ENCODE peak calls at places on chromosomes 6 and 20, in six cellular contexts. One of them, this sample, is unnamed.

GRCh38 chr20:62285722-62286121 is 17.1 kb upstream of the ADRM1 start:
- DNase-seq in H9: no peak
- DNase-seq in IMR-90: no peak
- DNase-seq in mesenchymal stem cell: no peak
- DNase-seq in trophoblast cell: no peak
- DNase-seq in H1: no peak
- DNase-seq in this sample: no peak

GRCh38 chr6:109920911-109921310 is 57.2 kb upstream of the GPR6 start:
- DNase-seq in H9: no peak
- DNase-seq in IMR-90: no peak
- DNase-seq in mesenchymal stem cell: no peak
- DNase-seq in trophoblast cell: no peak
- DNase-seq in H1: no peak
- DNase-seq in this sample: no peak

GRCh38 chr6:166005846-166006592 is 161.6 kb downstream of the TBXT start:
- DNase-seq in H9: peak; percentile 36
- DNase-seq in IMR-90: peak; percentile 94
- DNase-seq in mesenchymal stem cell: peak; percentile 89
- DNase-seq in trophoblast cell: peak; percentile 86
- DNase-seq in H1: no peak
- DNase-seq in this sample: no peak

GRCh38 chr6:45924763-45925342 is 90.8 kb downstream of the CLIC5 start:
- DNase-seq in H9: no peak
- DNase-seq in IMR-90: no peak
- DNase-seq in mesenchymal stem cell: peak; percentile 2
- DNase-seq in trophoblast cell: no peak
- DNase-seq in H1: no peak
- DNase-seq in this sample: no peak

GRCh38 chr6:122322824-122323223 is 76.6 kb upstream of the HSF2 start:
- DNase-seq in H9: no peak
- DNase-seq in IMR-90: peak; percentile 3
- DNase-seq in mesenchymal stem cell: peak; percentile 68
- DNase-seq in trophoblast cell: no peak
- DNase-seq in H1: no peak
- DNase-seq in this sample: no peak

GRCh38 chr6:20924911-20925543 is 390.8 kb downstream of the CDKAL1 start:
- DNase-seq in H9: no peak
- DNase-seq in IMR-90: no peak
- DNase-seq in mesenchymal stem cell: peak; percentile 23
- DNase-seq in trophoblast cell: no peak
- DNase-seq in H1: no peak
- DNase-seq in this sample: no peak

GRCh38 chr6:38016824-38017223 is 197.3 kb downstream of the ZFAND3 start:
- DNase-seq in H9: no peak
- DNase-seq in IMR-90: no peak
- DNase-seq in mesenchymal stem cell: no peak
- DNase-seq in trophoblast cell: no peak
- DNase-seq in H1: no peak
- DNase-seq in this sample: no peak

GRCh38 chr6:37077459-37078296 is 72.2 kb downstream of the FGD2 start:
- DNase-seq in H9: peak; percentile 80
- DNase-seq in IMR-90: peak; percentile 95
- DNase-seq in mesenchymal stem cell: peak; percentile 84
- DNase-seq in trophoblast cell: peak; percentile 53
- DNase-seq in H1: peak; percentile 72
- DNase-seq in this sample: no peak

GRCh38 chr6:134287863-134288537 is 29.9 kb downstream of the SGK1 start:
- DNase-seq in H9: no peak
- DNase-seq in IMR-90: peak; percentile 74
- DNase-seq in mesenchymal stem cell: peak; percentile 90
- DNase-seq in trophoblast cell: peak; percentile 87
- DNase-seq in H1: no peak
- DNase-seq in this sample: no peak

GRCh38 chr6:47595785-47596184 is 102.6 kb upstream of the ADGRF4 start:
- DNase-seq in H9: no peak
- DNase-seq in IMR-90: no peak
- DNase-seq in mesenchymal stem cell: no peak
- DNase-seq in trophoblast cell: peak; percentile 69
- DNase-seq in H1: no peak
- DNase-seq in this sample: no peak

GRCh38 chr6:8828376-8828775 is 393.0 kb upstream of the SLC35B3 start:
- DNase-seq in H9: no peak
- DNase-seq in IMR-90: no peak
- DNase-seq in mesenchymal stem cell: no peak
- DNase-seq in trophoblast cell: no peak
- DNase-seq in H1: no peak
- DNase-seq in this sample: no peak

GRCh38 chr6:16539086-16539931 is 222.0 kb downstream of the ATXN1 start:
- DNase-seq in H9: no peak
- DNase-seq in IMR-90: no peak
- DNase-seq in mesenchymal stem cell: no peak
- DNase-seq in trophoblast cell: no peak
- DNase-seq in H1: no peak
- DNase-seq in this sample: no peak

GRCh38 chr6:136365781-136366354 is 76.2 kb upstream of the BCLAF1 start:
- DNase-seq in H9: no peak
- DNase-seq in IMR-90: peak; percentile 4
- DNase-seq in mesenchymal stem cell: no peak
- DNase-seq in trophoblast cell: peak; percentile 2
- DNase-seq in H1: no peak
- DNase-seq in this sample: no peak

GRCh38 chr6:41936073-41936837 is 5.4 kb downstream of the CCND3 start:
- DNase-seq in H9: peak; percentile 79
- DNase-seq in IMR-90: peak; percentile 85
- DNase-seq in mesenchymal stem cell: peak; percentile 92
- DNase-seq in trophoblast cell: peak; percentile 87
- DNase-seq in H1: peak; percentile 78
- DNase-seq in this sample: peak; percentile 70

DNA sequence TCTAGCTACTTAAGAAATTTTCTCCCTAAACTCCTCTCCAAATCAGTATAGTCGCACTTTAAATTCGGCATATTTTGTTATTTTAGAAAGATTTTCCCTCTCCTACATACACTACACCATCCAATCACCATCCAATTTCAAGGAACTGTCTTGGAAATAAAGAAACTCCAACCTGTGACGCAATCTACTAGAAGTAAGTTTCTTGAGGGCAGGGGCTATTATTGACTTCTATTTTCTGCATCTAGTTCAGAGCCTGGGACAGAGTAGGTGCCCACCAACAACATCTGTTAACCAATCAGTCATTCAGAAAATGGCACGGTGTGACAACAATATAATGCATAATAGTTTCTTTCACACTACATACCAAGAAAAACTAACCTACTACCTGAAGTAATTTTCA is 3.6 kb downstream of the ATG5 start:
- DNase-seq in H9: no peak
- DNase-seq in IMR-90: no peak
- DNase-seq in mesenchymal stem cell: no peak
- DNase-seq in trophoblast cell: no peak
- DNase-seq in H1: no peak
- DNase-seq in this sample: no peak
- H3K14ac ChIP-seq in H9: no peak overlapping the region
- H3K14ac ChIP-seq in IMR-90: no peak overlapping the region
- H3K14ac ChIP-seq in mesenchymal stem cell: no peak overlapping the region
- H3K14ac ChIP-seq in trophoblast cell: no peak overlapping the region
- H3K14ac ChIP-seq in H1: no peak overlapping the region
- H3K14ac ChIP-seq in this sample: no peak overlapping the region

DNA sequence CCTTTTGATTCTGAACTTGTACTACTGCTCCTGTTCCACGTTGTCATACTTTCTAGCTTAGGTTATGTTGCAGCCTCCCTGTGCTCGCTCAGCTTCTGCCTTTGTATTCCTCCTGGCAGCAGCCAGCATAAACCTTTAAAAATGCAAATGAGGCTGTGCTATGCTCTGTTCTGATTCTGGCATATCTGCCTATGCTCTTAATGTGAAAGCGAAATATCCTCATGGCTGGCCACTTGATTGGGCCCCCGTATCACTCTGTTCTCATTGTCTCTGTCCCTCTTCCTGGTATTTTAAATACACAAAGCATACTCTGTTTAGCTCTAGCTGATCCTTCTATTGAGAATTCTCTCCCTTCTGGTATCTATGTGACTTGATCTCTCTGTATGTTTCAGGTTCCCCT is 139.0 kb downstream of the JARID2 start:
- DNase-seq in H9: no peak
- DNase-seq in IMR-90: no peak
- DNase-seq in mesenchymal stem cell: no peak
- DNase-seq in trophoblast cell: no peak
- DNase-seq in H1: no peak
- DNase-seq in this sample: no peak
- H3K4me1 ChIP-seq in H9: peaks cover 26% of the 10 kb centered on the region
- H3K4me1 ChIP-seq in IMR-90: peaks cover 22% of the 10 kb centered on the region
- H3K4me1 ChIP-seq in mesenchymal stem cell: peaks cover 6% of the 10 kb centered on the region
- H3K4me1 ChIP-seq in trophoblast cell: peaks cover 9% of the 10 kb centered on the region
- H3K4me1 ChIP-seq in H1: peaks cover 49% of the 10 kb centered on the region
- H3K4me1 ChIP-seq in this sample: peaks cover 34% of the 10 kb centered on the region

GRCh38 chr6:125154184-125155135 is 887 bp downstream of the TPD52L1 start:
- DNase-seq in H9: peak; percentile 49
- DNase-seq in IMR-90: no peak
- DNase-seq in mesenchymal stem cell: peak; percentile 32
- DNase-seq in trophoblast cell: peak; percentile 78
- DNase-seq in H1: peak; percentile 69
- DNase-seq in this sample: peak; percentile 21

GRCh38 chr6:125151715-125152114 is 1.9 kb upstream of the TPD52L1 start:
- DNase-seq in H9: no peak
- DNase-seq in IMR-90: no peak
- DNase-seq in mesenchymal stem cell: no peak
- DNase-seq in trophoblast cell: no peak
- DNase-seq in H1: no peak
- DNase-seq in this sample: no peak

GRCh38 chr6:125156496-125156895 is 2.9 kb downstream of the TPD52L1 start:
- DNase-seq in H9: no peak
- DNase-seq in IMR-90: no peak
- DNase-seq in mesenchymal stem cell: no peak
- DNase-seq in trophoblast cell: no peak
- DNase-seq in H1: no peak
- DNase-seq in this sample: no peak

GRCh38 chr6:125155344-125155743 is 1.8 kb downstream of the TPD52L1 start:
- DNase-seq in H9: no peak
- DNase-seq in IMR-90: no peak
- DNase-seq in mesenchymal stem cell: no peak
- DNase-seq in trophoblast cell: no peak
- DNase-seq in H1: no peak
- DNase-seq in this sample: no peak

DNA sequence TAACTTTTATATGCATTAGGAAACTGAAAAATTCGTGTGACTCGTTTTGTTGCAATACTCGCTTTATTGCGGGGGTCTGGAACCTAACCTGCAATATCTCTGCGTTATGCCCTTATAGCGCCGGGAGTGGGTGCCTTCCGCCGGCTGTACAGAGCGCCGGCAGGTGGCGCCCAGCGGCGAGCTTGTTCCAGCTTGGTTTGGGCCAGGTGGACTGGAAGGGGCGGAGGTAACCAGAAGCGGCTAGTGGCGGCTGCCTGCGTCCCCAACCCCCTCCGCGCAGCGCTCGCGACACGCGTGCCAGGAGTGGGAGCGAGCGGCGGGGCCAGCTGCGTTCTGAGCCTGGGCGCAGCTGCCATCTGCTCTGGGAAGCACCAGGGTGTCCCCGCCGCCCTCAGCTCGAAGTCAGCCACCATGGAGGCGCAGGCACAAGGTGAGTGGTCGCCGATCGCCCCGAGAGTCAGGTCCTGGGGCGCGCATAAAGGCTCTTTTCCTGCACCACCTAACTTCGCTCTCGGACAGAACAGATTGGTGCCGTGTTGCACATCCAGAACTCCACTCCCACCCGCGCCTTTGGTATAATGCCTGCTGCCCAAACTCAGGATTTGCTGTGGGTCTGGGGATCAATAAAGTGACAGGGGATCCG is at the start of gene TPD52L1:
- DNase-seq in H9: peak; percentile 89
- DNase-seq in IMR-90: peak; percentile 60
- DNase-seq in mesenchymal stem cell: peak; percentile 65
- DNase-seq in trophoblast cell: peak; percentile 85
- DNase-seq in H1: peak; percentile 86
- DNase-seq in this sample: peak; percentile 48
- H3K4me2 ChIP-seq in H9: peak within 1 kb of the TSS; percentile 99
- H3K4me2 ChIP-seq in IMR-90: peak within 1 kb of the TSS; percentile 94
- H3K4me2 ChIP-seq in mesenchymal stem cell: peak within 1 kb of the TSS; percentile 98
- H3K4me2 ChIP-seq in trophoblast cell: peak within 1 kb of the TSS; percentile 91
- H3K4me2 ChIP-seq in H1: peak within 1 kb of the TSS; percentile 87
- H3K4me2 ChIP-seq in this sample: peak within 1 kb of the TSS; percentile 96

GRCh38 chr20:10113746-10114145 is 79.0 kb downstream of the ANKEF1 start:
- DNase-seq in H9: no peak
- DNase-seq in IMR-90: no peak
- DNase-seq in mesenchymal stem cell: no peak
- DNase-seq in trophoblast cell: no peak
- DNase-seq in H1: no peak
- DNase-seq in this sample: no peak

GRCh38 chr20:10114598-10114997 is 79.8 kb downstream of the ANKEF1 start:
- DNase-seq in H9: no peak
- DNase-seq in IMR-90: no peak
- DNase-seq in mesenchymal stem cell: no peak
- DNase-seq in trophoblast cell: no peak
- DNase-seq in H1: no peak
- DNase-seq in this sample: no peak

GRCh38 chr20:10110151-10110550 is 75.4 kb downstream of the ANKEF1 start:
- DNase-seq in H9: no peak
- DNase-seq in IMR-90: peak; percentile 30
- DNase-seq in mesenchymal stem cell: no peak
- DNase-seq in trophoblast cell: no peak
- DNase-seq in H1: no peak
- DNase-seq in this sample: no peak

GRCh38 chr20:10109621-10110020 is 74.8 kb downstream of the ANKEF1 start:
- DNase-seq in H9: no peak
- DNase-seq in IMR-90: no peak
- DNase-seq in mesenchymal stem cell: no peak
- DNase-seq in trophoblast cell: no peak
- DNase-seq in H1: no peak
- DNase-seq in this sample: no peak

DNA sequence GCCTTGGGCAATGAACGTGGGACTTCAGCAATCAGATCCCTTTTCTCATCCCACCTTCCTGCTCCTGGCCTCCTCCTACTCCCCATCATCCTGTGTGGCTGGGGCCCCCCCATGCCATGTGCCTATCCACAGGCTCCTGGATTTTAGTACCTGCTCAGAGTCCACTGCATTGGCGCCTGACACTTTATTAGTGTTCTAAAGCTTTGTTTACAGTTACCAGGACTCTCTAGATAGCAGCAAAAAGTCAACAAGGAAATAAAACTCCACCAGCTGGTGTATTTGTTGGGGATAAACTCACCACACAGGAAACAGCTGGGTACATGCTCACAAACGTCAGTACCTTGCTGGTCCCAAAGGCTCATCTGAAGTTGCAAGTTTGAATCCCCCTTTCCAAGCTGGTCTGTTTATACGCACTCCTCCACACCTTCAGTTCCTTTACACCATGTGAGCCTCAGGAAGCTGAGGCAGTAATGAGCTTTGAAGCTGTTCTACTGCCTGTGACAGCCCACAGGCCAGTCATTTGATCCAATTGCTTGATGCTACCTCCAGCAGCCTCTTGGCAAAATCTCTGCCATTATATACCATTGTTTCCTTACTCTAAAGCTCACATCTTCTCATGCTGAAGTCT is 76.5 kb downstream of the ANKEF1 start:
- DNase-seq in H9: no peak
- DNase-seq in IMR-90: no peak
- DNase-seq in mesenchymal stem cell: peak; percentile 7
- DNase-seq in trophoblast cell: no peak
- DNase-seq in H1: no peak
- DNase-seq in this sample: no peak
- H3K14ac ChIP-seq in H9: no peak overlapping the region
- H3K14ac ChIP-seq in IMR-90: no peak overlapping the region
- H3K14ac ChIP-seq in mesenchymal stem cell: no peak overlapping the region
- H3K14ac ChIP-seq in trophoblast cell: no peak overlapping the region
- H3K14ac ChIP-seq in H1: no peak overlapping the region
- H3K14ac ChIP-seq in this sample: no peak overlapping the region

GRCh38 chr6:137806914-137807682 is 60.0 kb upstream of the TNFAIP3 start:
- DNase-seq in H9: no peak
- DNase-seq in IMR-90: no peak
- DNase-seq in mesenchymal stem cell: no peak
- DNase-seq in trophoblast cell: no peak
- DNase-seq in H1: no peak
- DNase-seq in this sample: no peak
- H3K4me1 ChIP-seq in H9: no peaks in the 10 kb centered on the region
- H3K4me1 ChIP-seq in IMR-90: peaks cover 6% of the 10 kb centered on the region
- H3K4me1 ChIP-seq in mesenchymal stem cell: peaks cover 9% of the 10 kb centered on the region
- H3K4me1 ChIP-seq in trophoblast cell: peaks cover 8% of the 10 kb centered on the region
- H3K4me1 ChIP-seq in H1: no peaks in the 10 kb centered on the region
- H3K4me1 ChIP-seq in this sample: peaks cover 4% of the 10 kb centered on the region

This sample was measured in neuronal stem cell.